ENCODE peak calls at places on chromosomes 2 and 18, in nine cellular contexts. E is fibroblast of pulmonary artery, M is HFFc6, X is endothelial cell, U is foreskin fibroblast, F is foreskin keratinocyte, Q is lower leg skin, V is HFF-Myc, C is heart right ventricle. W is an unnamed sample.

GRCh38 chr2:176134978-176135575 is 5.6 kb downstream of the HOXD8 start:
- DNase-seq in M (peak), Q (peak), C (no peak), F (no peak), V (no peak), X (no peak), E (no peak), U (no peak), W (no peak)

GRCh38 chr2:144520718-144521487 is 984 bp upstream of the ZEB2 start:
- DNase-seq in E (peak), Q (no peak), X (no peak), V (no peak), M (peak), U (peak), F (no peak), C (no peak), W (no peak)

GRCh38 chr2:14565666-14566065 is 66.9 kb upstream of the LRATD1 start:
- DNase-seq in X (no peak), C (no peak), F (peak), M (no peak), U (no peak), E (no peak), V (no peak), Q (no peak), W (no peak)

GRCh38 chr18:33135951-33136660 is 304.4 kb downstream of the CCDC178 start:
- DNase-seq in M (no peak), E (peak), C (no peak), Q (no peak), F (no peak), X (no peak), U (no peak), V (no peak), W (no peak)

GRCh38 chr2:97688062-97688827 is 18.7 kb downstream of the C2orf92 start:
- DNase-seq in U (peak), V (no peak), X (no peak), C (no peak), E (no peak), Q (no peak), M (no peak), F (peak), W (peak)

GRCh38 chr2:241870611-241871537 is 1.3 kb downstream of the RTP5 start:
- DNase-seq in Q (no peak), M (no peak), F (no peak), U (no peak), X (no peak), V (no peak), C (no peak), E (no peak), W (no peak)

GRCh38 chr2:217402622-217403383 is 542.9 kb upstream of the TNP1 start:
- DNase-seq in M (no peak), X (no peak), V (no peak), U (no peak), E (peak), F (peak), Q (no peak), C (no peak), W (no peak)

GRCh38 chr2:25123682-25124081 is 44.7 kb downstream of the POMC start:
- DNase-seq in X (no peak), U (no peak), F (no peak), Q (no peak), E (no peak), M (no peak), C (no peak), V (no peak), W (no peak)

GRCh38 chr2:71452565-71452964 is 796 bp upstream of the DYSF start:
- DNase-seq in F (peak), X (peak), V (no peak), Q (no peak), U (peak), M (peak), C (peak), E (peak), W (no peak)

GRCh38 chr2:42569116-42569711 is 782 bp downstream of the MTA3 start:
- DNase-seq in Q (peak), M (peak), C (peak), X (peak), E (peak), U (peak), F (no peak), V (no peak), W (peak)

GRCh38 chr2:240223631-240224030 is 83.2 kb upstream of the OTOS start:
- DNase-seq in V (no peak), E (no peak), M (no peak), X (no peak), C (peak), Q (peak), F (no peak), U (no peak), W (no peak)

GRCh38 chr18:2981212-2981728 is 31.7 kb downstream of the LPIN2 start:
- DNase-seq in U (peak), X (no peak), Q (no peak), C (no peak), V (peak), M (peak), E (peak), F (peak), W (no peak)

GRCh38 chr2:165833156-165833555 is 39.1 kb upstream of the GALNT3 start:
- DNase-seq in E (peak), V (no peak), M (peak), U (peak), X (no peak), C (no peak), Q (no peak), F (peak), W (no peak)

GRCh38 chr2:34096552-34097171 is 497.6 kb upstream of the FAM98A start:
- DNase-seq in E (peak), C (peak), X (peak), F (peak), V (peak), Q (no peak), U (no peak), M (peak), W (no peak)

GRCh38 chr2:170744248-170745002 is 25.8 kb upstream of the ERICH2 start:
- DNase-seq in M (no peak), V (no peak), U (peak), Q (no peak), E (peak), C (no peak), F (no peak), X (no peak), W (no peak)

GRCh38 chr2:239579524-239580198 is 178.8 kb upstream of the HDAC4 start:
- DNase-seq in C (no peak), F (no peak), U (no peak), V (no peak), X (no peak), E (no peak), Q (no peak), M (no peak), W (no peak)

GRCh38 chr18:5909130-5909529 is 13.8 kb upstream of the TMEM200C start:
- DNase-seq in U (no peak), V (no peak), E (peak), M (no peak), Q (no peak), F (no peak), X (no peak), C (no peak), W (no peak)

GRCh38 chr2:38709515-38710194 is 41.5 kb downstream of the SRSF7 start:
- DNase-seq in M (no peak), X (no peak), F (no peak), E (no peak), C (no peak), U (no peak), Q (no peak), V (no peak), W (peak)

GRCh38 chr2:2234398-2234797 is 96.7 kb downstream of the MYT1L start:
- DNase-seq in V (no peak), X (no peak), E (no peak), C (no peak), U (no peak), M (no peak), Q (no peak), F (no peak), W (no peak)

DNA sequence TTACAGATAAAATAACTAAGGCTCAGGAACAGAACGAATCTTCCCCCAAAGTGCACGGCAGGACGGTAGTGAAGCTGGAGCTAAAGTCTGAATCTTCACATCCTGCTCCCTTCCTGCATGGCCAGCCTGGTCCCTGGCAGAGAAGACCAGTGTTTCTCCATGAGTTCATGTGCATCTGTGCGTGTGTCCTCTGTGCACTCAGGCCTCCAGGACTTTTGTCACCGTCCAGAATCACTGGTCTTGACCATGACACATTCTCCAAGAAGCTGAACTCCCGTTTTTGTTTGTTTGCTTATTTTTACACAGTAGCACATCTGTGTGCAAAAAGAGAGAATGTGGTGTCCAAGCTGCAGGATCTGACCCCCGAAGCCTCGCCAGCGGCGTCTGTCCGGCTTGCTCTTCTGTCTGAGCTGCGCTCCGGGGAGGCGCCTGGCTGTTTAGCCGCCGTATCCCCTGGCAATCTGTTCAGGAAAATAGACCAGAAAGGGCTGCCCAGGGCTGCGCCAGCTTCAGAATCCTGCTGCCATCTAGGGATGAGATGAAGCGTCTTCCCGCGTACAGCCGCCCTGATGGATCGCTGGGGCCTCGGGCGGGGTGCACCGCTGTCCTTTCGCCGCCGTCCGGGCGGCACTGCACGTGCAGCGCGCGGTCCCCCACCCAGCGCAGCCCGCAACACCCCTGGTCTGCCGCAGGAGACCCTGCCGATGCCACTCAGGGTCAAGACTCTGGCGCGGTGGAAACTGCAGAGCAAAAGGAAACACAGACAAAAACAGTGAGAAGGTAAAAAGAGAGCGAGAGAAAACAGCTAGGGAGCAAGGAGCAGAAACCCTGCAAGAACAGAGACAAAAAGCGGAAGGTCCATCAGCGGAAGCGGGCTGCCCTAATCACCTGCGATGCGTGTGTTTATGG is 2113.6 kb upstream of the PIK3C3 start:
- DNase-seq in U (peak), E (peak), Q (no peak), X (peak), C (peak), V (peak), M (peak), F (peak), W (no peak)
- TF ChIP-seq CTCF in U (peak), E (peak), Q (no peak), X (no peak), C (peak), V (peak), M (peak), F (peak), W (no peak)

GRCh38 chr2:102615620-102616436 is 3.5 kb upstream of the SLC9A2 start:
- DNase-seq in F (peak), E (peak), M (peak), C (peak), U (peak), Q (no peak), V (peak), X (peak), W (no peak)
- TF ChIP-seq CTCF in F (peak), E (peak), M (peak), C (peak), U (peak), Q (no peak), V (peak), X (peak), W (peak)

GRCh38 chr2:62185828-62186483 is 10.0 kb upstream of the B3GNT2 start:
- DNase-seq in V (no peak), F (no peak), Q (no peak), X (no peak), M (no peak), C (no peak), U (no peak), E (no peak), W (no peak)
- TF ChIP-seq CTCF in V (no peak), F (no peak), Q (no peak), X (no peak), M (no peak), C (no peak), U (no peak), E (no peak), W (no peak)

DNA sequence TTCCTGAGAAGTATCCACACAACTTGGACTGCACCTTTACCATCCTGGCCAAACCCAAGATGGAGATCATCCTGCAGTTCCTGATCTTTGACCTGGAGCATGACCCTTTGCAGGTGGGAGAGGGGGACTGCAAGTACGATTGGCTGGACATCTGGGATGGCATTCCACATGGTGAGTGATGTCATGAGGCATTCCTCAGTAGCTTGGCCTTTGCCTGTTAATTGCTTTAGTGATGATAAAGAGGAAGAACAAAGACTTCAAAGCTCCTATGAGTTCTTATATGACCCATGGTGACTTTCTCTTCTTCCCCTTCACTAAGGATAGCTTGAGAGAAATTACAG is 40.2 kb downstream of the NRP2 start:
- DNase-seq in E (no peak), Q (no peak), M (no peak), U (no peak), F (no peak), V (no peak), X (no peak), C (no peak), W (no peak)
- TF ChIP-seq CTCF in E (no peak), Q (no peak), M (no peak), U (no peak), F (no peak), V (no peak), X (no peak), C (no peak), W (no peak)

GRCh38 chr2:112891333-112891950 is 19.5 kb upstream of the IL37 start:
- DNase-seq in X (no peak), V (no peak), Q (no peak), E (no peak), F (peak), C (no peak), M (no peak), U (no peak), W (no peak)
- TF ChIP-seq CTCF in X (no peak), V (no peak), Q (no peak), E (no peak), F (peak), C (no peak), M (no peak), U (no peak), W (no peak)

DNA sequence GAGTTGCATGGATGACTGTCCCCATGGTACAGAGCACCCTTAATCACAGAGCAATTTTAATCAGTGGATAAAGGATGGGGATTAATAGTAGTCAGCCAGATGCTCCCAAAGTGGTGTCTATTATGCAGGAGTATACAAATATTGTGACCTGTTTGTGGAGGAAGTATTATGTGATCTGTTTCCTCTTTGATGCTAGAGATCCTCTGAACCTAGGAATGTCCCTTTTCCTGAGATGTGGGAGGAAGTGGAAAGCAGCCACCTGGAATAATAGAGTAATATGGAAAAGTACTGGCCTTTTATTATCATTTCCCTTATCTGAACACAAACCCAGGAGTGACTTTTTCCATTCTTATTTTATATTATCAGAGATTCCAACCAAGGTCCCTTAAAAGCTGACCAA is 94.2 kb upstream of the EFEMP1 start:
- DNase-seq in M (no peak), C (no peak), U (no peak), X (no peak), E (no peak), F (no peak), Q (no peak), V (no peak), W (no peak)
- TF ChIP-seq CTCF in M (no peak), C (no peak), U (no peak), X (no peak), E (no peak), F (no peak), Q (no peak), V (no peak), W (no peak)